ENCODE peak calls at places on chromosomes 1 and 21, in eight cellular contexts. T is stimulated activated CD4-positive, alpha-beta T cell treated with anti-CD3 and anti-CD28 coated beads, Interleukin-4, amount 100 ng/mL, for 4 hours; O is mesendoderm; D is caudate nucleus; S is stimulated activated effector memory CD8-positive, alpha-beta T cell treated with anti-CD3 and anti-CD28 coated beads, Interleukin-12 subunit alpha, Interleukin-12 subunit beta, amount 100 ng/mL, for 72 hours; Y is sciatic nerve; V is sigmoid colon; E is ELR. I is an unnamed sample.

GRCh38 chr1:15287035-15287434 is 40.0 kb downstream of the FHAD1 start:
- DNase-seq in S (no peak), E (no peak), O (no peak), D (no peak), Y (no peak), V (no peak), T (no peak), I (no peak)

GRCh38 chr1:115669002-115669673 is 27.4 kb downstream of the VANGL1 start:
- DNase-seq in Y (no peak), S (no peak), V (no peak), E (peak), O (peak), T (no peak), D (no peak), I (no peak)

GRCh38 chr1:68384872-68385390 is 64.8 kb downstream of the RPE65 start:
- DNase-seq in E (peak), V (no peak), S (no peak), O (no peak), Y (no peak), T (no peak), D (no peak), I (no peak)

GRCh38 chr1:162357681-162358266 is 18.9 kb downstream of the SPATA46 start:
- DNase-seq in V (no peak), T (no peak), Y (no peak), S (no peak), E (peak), D (no peak), O (peak), I (no peak)

GRCh38 chr1:229064320-229064908 is 206.5 kb upstream of the RAB4A start:
- DNase-seq in S (no peak), Y (no peak), V (no peak), D (no peak), T (no peak), E (no peak), O (no peak), I (no peak)

GRCh38 chr1:43973981-43974442 is 748 bp upstream of the ATP6V0B start:
- DNase-seq in Y (peak), E (peak), O (no peak), S (no peak), D (no peak), T (no peak), V (no peak), I (no peak)

GRCh38 chr1:28811766-28812668 is at the start of gene OPRD1:
- DNase-seq in D (no peak), V (no peak), Y (no peak), O (peak), S (no peak), E (no peak), T (no peak), I (no peak)

GRCh38 chr1:207007352-207008033 is 25.1 kb downstream of the C1orf116 start:
- DNase-seq in O (peak), V (no peak), T (no peak), Y (peak), E (peak), D (no peak), S (no peak), I (no peak)

GRCh38 chr1:243396876-243397275 is 141.0 kb downstream of the SDCCAG8 start:
- DNase-seq in Y (no peak), E (no peak), T (no peak), V (no peak), D (no peak), S (no peak), O (no peak), I (no peak)

GRCh38 chr1:73674945-73675561 is 522.9 kb downstream of the LRRIQ3 start:
- DNase-seq in V (no peak), T (no peak), E (peak), O (peak), S (no peak), Y (no peak), D (no peak), I (no peak)

GRCh38 chr1:92211166-92211565 is 6.5 kb upstream of the C1orf146 start:
- DNase-seq in V (no peak), E (peak), S (no peak), T (no peak), Y (no peak), O (no peak), D (no peak), I (no peak)

GRCh38 chr1:47951026-47951425 is 46.2 kb downstream of the TRABD2B start:
- DNase-seq in S (no peak), V (peak), E (no peak), D (peak), T (no peak), O (no peak), Y (no peak), I (no peak)

GRCh38 chr1:29240400-29240837 is 4.1 kb downstream of the PTPRU start:
- DNase-seq in V (no peak), E (no peak), T (no peak), O (peak), S (no peak), Y (no peak), D (no peak), I (no peak)

GRCh38 chr1:70685300-70686286 is 274.5 kb downstream of the CTH start:
- DNase-seq in O (peak), V (peak), T (peak), E (peak), D (peak), Y (no peak), S (peak), I (peak)

GRCh38 chr1:26531651-26532131 is 2.1 kb downstream of the RPS6KA1 start:
- DNase-seq in T (no peak), Y (no peak), E (no peak), V (no peak), D (no peak), S (no peak), O (no peak), I (no peak)

GRCh38 chr21:46161800-46162592 is 6.6 kb upstream of the FTCD start:
- DNase-seq in D (no peak), S (no peak), Y (peak), E (no peak), O (no peak), V (peak), T (no peak), I (no peak)

GRCh38 chr1:197915797-197916686 is 1.1 kb upstream of the LHX9 start:
- DNase-seq in D (no peak), O (peak), S (no peak), E (peak), V (no peak), T (no peak), Y (no peak), I (no peak)

GRCh38 chr1:91712393-91712792 is 173.6 kb downstream of the TGFBR3 start:
- DNase-seq in Y (no peak), E (no peak), O (no peak), T (no peak), V (no peak), S (no peak), D (no peak), I (no peak)

GRCh38 chr1:159804924-159805323 is 2.8 kb downstream of the FCRL6 start:
- DNase-seq in V (no peak), E (peak), T (no peak), D (no peak), S (no peak), Y (no peak), O (no peak), I (no peak)

GRCh38 chr1:5711956-5712645 is 280.1 kb downstream of the NPHP4 start:
- DNase-seq in S (no peak), Y (peak), V (peak), E (no peak), D (no peak), O (no peak), T (no peak), I (no peak)

GRCh38 chr1:239562095-239562494 is 175.7 kb downstream of the CHRM3 start:
- DNase-seq in E (no peak), T (no peak), D (no peak), V (no peak), Y (no peak), O (no peak), S (no peak), I (no peak)

GRCh38 chr1:228697209-228698016 is 37.9 kb upstream of the RHOU start:
- DNase-seq in D (peak), V (peak), S (no peak), O (no peak), Y (peak), T (no peak), E (peak), I (no peak)

GRCh38 chr1:169043823-169044222 is 62.7 kb upstream of the ATP1B1 start:
- DNase-seq in V (no peak), Y (no peak), T (no peak), E (no peak), D (no peak), S (no peak), O (no peak), I (no peak)

GRCh38 chr1:62082456-62083363 is 111.9 kb upstream of the L1TD1 start:
- DNase-seq in D (peak), O (peak), E (peak), S (peak), V (no peak), Y (peak), T (peak), I (no peak)

GRCh38 chr1:61481313-61481712 is 243.6 kb downstream of the TM2D1 start:
- DNase-seq in S (no peak), O (no peak), Y (no peak), T (no peak), V (no peak), E (no peak), D (no peak), I (no peak)

GRCh38 chr1:155093938-155094621 is 15.4 kb downstream of the EFNA3 start:
- DNase-seq in D (peak), O (peak), V (peak), E (peak), T (no peak), Y (no peak), S (no peak), I (no peak)

GRCh38 chr1:77047978-77048614 is 171.1 kb downstream of the PIGK start:
- DNase-seq in T (no peak), O (no peak), S (no peak), D (no peak), V (no peak), E (no peak), Y (no peak), I (no peak)

GRCh38 chr1:5756434-5757176 is 235.6 kb downstream of the NPHP4 start:
- DNase-seq in V (peak), S (no peak), Y (peak), O (no peak), D (no peak), T (no peak), E (no peak), I (no peak)

GRCh38 chr1:64114012-64114525 is 89.4 kb upstream of the UBE2U start:
- DNase-seq in D (no peak), T (no peak), Y (no peak), V (no peak), S (no peak), E (no peak), O (no peak), I (no peak)

GRCh38 chr1:9867408-9868243 is 42.4 kb downstream of the CTNNBIP1 start:
- DNase-seq in E (peak), S (peak), D (peak), Y (peak), T (peak), O (peak), V (peak), I (peak)

GRCh38 chr1:204842892-204843291 is 27.8 kb upstream of the NFASC start:
- DNase-seq in V (no peak), O (no peak), E (no peak), Y (peak), S (no peak), T (no peak), D (peak), I (no peak)

GRCh38 chr1:42927274-42927841 is 31.3 kb downstream of the SLC2A1 start:
- DNase-seq in Y (no peak), E (no peak), T (no peak), S (no peak), V (no peak), O (no peak), D (no peak), I (no peak)

GRCh38 chr1:109478806-109479205 is 4.9 kb upstream of the ATXN7L2 start:
- DNase-seq in Y (no peak), V (no peak), E (no peak), D (no peak), S (no peak), T (peak), O (peak), I (no peak)

GRCh38 chr1:162822391-162823200 is 32.1 kb downstream of the HSD17B7 start:
- DNase-seq in O (peak), D (no peak), T (no peak), S (peak), V (peak), Y (peak), E (peak), I (no peak)

GRCh38 chr1:1422465-1423244 is 1.6 kb upstream of the ANKRD65 start:
- DNase-seq in T (no peak), V (no peak), D (no peak), S (no peak), E (peak), Y (no peak), O (peak), I (no peak)

GRCh38 chr1:151265446-151266236 is 11.1 kb downstream of the PSMD4 start:
- DNase-seq in E (no peak), V (no peak), T (no peak), D (no peak), O (no peak), S (no peak), Y (no peak), I (no peak)

GRCh38 chr1:22044690-22045420 is 7.7 kb upstream of the CDC42 start:
- DNase-seq in O (no peak), D (no peak), Y (no peak), S (no peak), V (no peak), T (no peak), E (peak), I (no peak)

GRCh38 chr1:174584071-174584470 is 136.3 kb downstream of the GPR52 start:
- DNase-seq in E (no peak), V (no peak), S (no peak), T (no peak), Y (no peak), O (no peak), D (no peak), I (no peak)

GRCh38 chr1:234368320-234369032 is 4.8 kb upstream of the COA6 start:
- DNase-seq in S (peak), D (peak), V (no peak), T (peak), Y (no peak), E (no peak), O (no peak), I (no peak)